ENCODE peak calls at places on chromosomes 11 and 22, in eight cellular contexts. W is sigmoid colon; T is naive thymus-derived CD4-positive, alpha-beta T cell; A is breast epithelium; D is lower lobe of right lung; H is heart left ventricle; I is ovary; U is stomach. V is an unnamed sample. For H3K9me3, the result is how much of the 10 kb centered on the place peaks cover.

GRCh38 chr22:17411213-17411612 is 42.0 kb downstream of the CECR2 start:
- DNase-seq in W (no peak), T (no peak), A (no peak), D (no peak), H (peak), I (no peak), U (no peak), V (no peak)

GRCh38 chr11:13166036-13166435 is 111.6 kb upstream of the BMAL1 start:
- DNase-seq in W (no peak), T (no peak), A (no peak), D (no peak), H (no peak), I (no peak), U (no peak), V (no peak)

GRCh38 chr22:40436460-40437431 is 66.4 kb downstream of the SGSM3 start:
- DNase-seq in W (no peak), T (peak), A (no peak), D (no peak), H (no peak), I (peak), U (no peak), V (no peak)

GRCh38 chr11:61111786-61112517 is 9.7 kb downstream of the CD5 start:
- DNase-seq in W (peak), T (peak), A (no peak), D (no peak), H (no peak), I (no peak), U (no peak), V (no peak)

GRCh38 chr11:61384271-61385242 is 7.8 kb upstream of the TMEM216 start:
- DNase-seq in W (no peak), T (no peak), A (no peak), D (no peak), H (no peak), I (no peak), U (no peak), V (no peak)

GRCh38 chr22:23225724-23226496 is 45.6 kb downstream of the BCR start:
- DNase-seq in W (no peak), T (peak), A (no peak), D (peak), H (peak), I (no peak), U (peak), V (no peak)

GRCh38 chr11:77287615-77288273 is 13.7 kb downstream of the GDPD4 start:
- DNase-seq in W (no peak), T (no peak), A (no peak), D (no peak), H (no peak), I (no peak), U (no peak), V (no peak)

GRCh38 chr22:45201678-45202332 is 38.1 kb downstream of the NUP50 start:
- DNase-seq in W (peak), T (no peak), A (peak), D (peak), H (no peak), I (no peak), U (no peak), V (no peak)

GRCh38 chr11:68468217-68468828 is 7.8 kb downstream of the PPP6R3 start:
- DNase-seq in W (no peak), T (no peak), A (no peak), D (no peak), H (no peak), I (no peak), U (no peak), V (no peak)

GRCh38 chr11:6927030-6927617 is 898 bp downstream of the ZNF215 start:
- DNase-seq in W (no peak), T (no peak), A (no peak), D (no peak), H (no peak), I (no peak), U (no peak), V (no peak)

GRCh38 chr22:17060126-17060525 is 24.7 kb upstream of the IL17RA start:
- DNase-seq in W (no peak), T (no peak), A (no peak), D (no peak), H (no peak), I (no peak), U (no peak), V (no peak)

GRCh38 chr11:64305691-64306562 is 603 bp downstream of the ESRRA start:
- DNase-seq in W (peak), T (peak), A (no peak), D (peak), H (peak), I (peak), U (peak), V (no peak)

GRCh38 chr11:61958590-61958989 is 8.4 kb downstream of the BEST1 start:
- DNase-seq in W (no peak), T (no peak), A (no peak), D (no peak), H (no peak), I (peak), U (no peak), V (no peak)

GRCh38 chr11:123159146-123159857 is 35.7 kb downstream of the CLMP start:
- DNase-seq in W (no peak), T (no peak), A (no peak), D (peak), H (no peak), I (no peak), U (no peak), V (no peak)

GRCh38 chr11:16613401-16614381 is 124.8 kb upstream of the C11orf58 start:
- DNase-seq in W (peak), T (no peak), A (peak), D (peak), H (peak), I (peak), U (peak), V (no peak)

GRCh38 chr22:36383110-36383581 is 4.6 kb downstream of the MYH9 start:
- DNase-seq in W (no peak), T (no peak), A (peak), D (no peak), H (no peak), I (no peak), U (peak), V (no peak)

GRCh38 chr11:119696378-119697157 is 32.4 kb downstream of the NECTIN1 start:
- DNase-seq in W (no peak), T (no peak), A (peak), D (no peak), H (no peak), I (no peak), U (no peak), V (no peak)

GRCh38 chr11:31825453-31826391 is 14.6 kb upstream of the PAX6 start:
- DNase-seq in W (no peak), T (no peak), A (no peak), D (no peak), H (no peak), I (no peak), U (no peak), V (no peak)

GRCh38 chr22:33105501-33105911 is 47.3 kb upstream of the SYN3 start:
- DNase-seq in W (no peak), T (no peak), A (no peak), D (no peak), H (no peak), I (no peak), U (no peak), V (no peak)

GRCh38 chr11:704189-704798 is 1.7 kb upstream of the EPS8L2 start:
- DNase-seq in W (no peak), T (no peak), A (no peak), D (no peak), H (no peak), I (no peak), U (no peak), V (no peak)
- H3K27ac ChIP-seq in W (no peak), T (no peak), A (peak), D (peak), H (no peak), I (no peak), U (peak), V (peak)

GRCh38 chr11:17827006-17827405 is 92.4 kb downstream of the KCNC1 start:
- DNase-seq in W (no peak), T (no peak), A (no peak), D (no peak), H (no peak), I (no peak), U (no peak), V (no peak)

GRCh38 chr11:17828311-17828751 is 93.8 kb downstream of the KCNC1 start:
- DNase-seq in W (peak), T (no peak), A (no peak), D (peak), H (peak), I (peak), U (peak), V (no peak)

GRCh38 chr11:17831228-17831627 is 96.6 kb downstream of the KCNC1 start:
- DNase-seq in W (no peak), T (no peak), A (no peak), D (no peak), H (no peak), I (no peak), U (no peak), V (no peak)

DNA sequence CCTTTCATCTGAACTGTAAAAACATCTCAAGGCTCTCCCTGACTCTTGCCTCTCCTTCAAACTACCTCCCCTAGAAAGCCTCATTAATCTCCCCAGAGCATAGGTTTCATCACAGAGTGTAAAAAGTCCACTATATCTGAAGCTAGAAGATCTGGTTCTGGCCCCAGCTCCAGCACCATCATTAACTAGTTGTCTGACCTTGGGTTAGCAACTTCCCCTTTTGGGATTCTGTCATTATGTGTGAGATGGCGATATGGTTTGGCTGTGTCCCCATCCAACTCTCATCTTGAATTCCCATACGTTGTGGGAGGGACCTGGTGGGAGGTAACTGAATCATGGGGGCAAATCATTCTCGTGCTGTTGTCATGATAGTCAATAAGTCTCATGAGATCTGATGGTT is 97.3 kb downstream of the KCNC1 start:
- DNase-seq in W (no peak), T (no peak), A (no peak), D (no peak), H (no peak), I (no peak), U (no peak), V (no peak)
- H3K9me3 ChIP-seq in W (under half), T (under half), A (under half), D (under half), H (under half), I (under half), U (under half), V (under half)

GRCh38 chr11:46298699-46299424 is 21.4 kb downstream of the CREB3L1 start:
- DNase-seq in W (no peak), T (no peak), A (no peak), D (no peak), H (no peak), I (no peak), U (no peak), V (no peak)
- H3K27ac ChIP-seq in W (peak), T (no peak), A (peak), D (no peak), H (no peak), I (no peak), U (no peak), V (no peak)

DNA sequence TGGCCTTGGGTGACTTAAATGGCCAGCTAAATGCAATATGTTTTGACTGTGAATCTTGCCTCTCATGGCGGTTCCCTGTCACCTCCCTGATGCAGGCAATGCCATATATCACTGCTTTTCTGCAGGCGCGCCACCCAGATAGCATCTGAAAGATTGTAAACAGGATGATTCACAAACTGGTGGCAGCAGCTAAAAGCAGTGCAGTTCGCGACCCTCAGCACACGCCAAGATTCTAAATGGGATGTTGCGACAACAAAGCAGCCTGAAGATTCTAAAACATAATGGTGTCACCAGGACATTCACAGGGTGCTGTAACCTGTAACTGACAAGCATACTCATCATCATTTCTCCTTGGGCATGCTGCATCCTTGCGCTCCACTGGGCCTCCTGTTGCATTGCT is 440.4 kb upstream of the CADM1 start:
- DNase-seq in W (no peak), T (no peak), A (no peak), D (no peak), H (no peak), I (no peak), U (no peak), V (no peak)
- H3K9me3 ChIP-seq in W (under half), T (under half), A (under half), D (under half), H (under half), I (under half), U (under half), V (under half)

DNA sequence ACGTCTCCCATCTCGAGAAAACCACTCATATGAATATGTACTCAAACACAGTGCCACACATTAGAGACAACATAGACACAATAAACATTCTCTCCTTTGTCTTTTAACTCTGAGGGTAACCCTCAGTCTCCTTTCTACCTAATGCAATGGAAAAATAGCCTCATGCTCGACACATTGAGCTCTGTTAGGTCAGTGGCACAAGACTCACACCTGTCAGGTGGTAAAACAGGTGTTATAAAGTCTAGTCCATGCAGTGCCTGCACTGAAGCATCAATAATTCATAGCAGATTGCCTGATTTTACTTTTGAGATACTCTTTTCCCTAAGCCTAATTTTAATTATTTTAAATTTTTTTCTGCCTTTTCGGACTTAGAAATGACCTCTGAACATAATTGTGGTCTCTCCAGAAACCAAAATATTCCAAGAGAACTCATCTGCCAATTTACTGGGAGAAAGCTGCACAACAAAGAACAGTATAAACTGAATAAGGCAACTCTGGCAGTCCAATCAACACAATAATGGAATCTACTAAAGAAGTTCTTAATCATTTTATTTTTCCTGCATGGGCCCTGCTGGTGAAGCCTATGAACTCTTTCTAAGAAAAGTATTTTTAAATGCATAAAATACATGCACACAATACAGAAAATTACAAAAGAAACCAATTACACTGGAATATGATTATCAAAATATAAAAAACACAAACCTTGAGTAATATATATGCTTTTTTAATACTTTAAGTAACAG is 9.9 kb downstream of the RDX start:
- DNase-seq in W (no peak), T (no peak), A (no peak), D (no peak), H (no peak), I (no peak), U (no peak), V (no peak)
- H3K27ac ChIP-seq in W (no peak), T (no peak), A (no peak), D (no peak), H (no peak), I (no peak), U (no peak), V (no peak)

GRCh38 chr11:70883323-70883940 is 368.9 kb downstream of the SHANK2 start:
- DNase-seq in W (peak), T (no peak), A (no peak), D (no peak), H (no peak), I (no peak), U (no peak), V (no peak)

GRCh38 chr11:70885281-70885680 is 367.1 kb downstream of the SHANK2 start:
- DNase-seq in W (no peak), T (no peak), A (no peak), D (no peak), H (no peak), I (no peak), U (no peak), V (no peak)

GRCh38 chr11:70885721-70886305 is 366.6 kb downstream of the SHANK2 start:
- DNase-seq in W (no peak), T (no peak), A (no peak), D (no peak), H (no peak), I (no peak), U (no peak), V (no peak)

GRCh38 chr11:70882716-70883085 is 369.7 kb downstream of the SHANK2 start:
- DNase-seq in W (no peak), T (no peak), A (no peak), D (no peak), H (no peak), I (no peak), U (no peak), V (no peak)

GRCh38 chr11:70883973-70884688 is 368.2 kb downstream of the SHANK2 start:
- DNase-seq in W (no peak), T (no peak), A (no peak), D (no peak), H (no peak), I (no peak), U (no peak), V (no peak)
- H3K9me3 ChIP-seq in W (under half), T (under half), A (under half), D (under half), H (under half), I (under half), U (under half), V (under half)